ENCODE peak calls at places on chromosomes 2 and 18, in five cellular contexts. M is cardiac muscle cell, A is fibroblast of the aortic adventitia, Y is neural progenitor cell, V is BJ. F is an unnamed sample.

GRCh38 chr18:70453058-70453775 is 164.4 kb downstream of the SOCS6 start:
- DNase-seq in M (peak; percentile 84), A (no peak), Y (no peak), V (no peak), F (no peak)

GRCh38 chr2:84424152-84424551 is 34.9 kb downstream of the SUCLG1 start:
- DNase-seq in M (peak; percentile 38), A (peak; percentile 44), Y (no peak), V (no peak), F (no peak)

GRCh38 chr2:152549428-152549827 is 167.8 kb downstream of the PRPF40A start:
- DNase-seq in M (no peak), A (no peak), Y (no peak), V (no peak), F (no peak)

GRCh38 chr2:40384714-40385113 is 67.2 kb downstream of the SLC8A1 start:
- DNase-seq in M (peak; percentile 89), A (peak; percentile 92), Y (no peak), V (peak; percentile 58), F (no peak)

GRCh38 chr2:109466674-109467575 is 146.8 kb downstream of the SEPTIN10 start:
- DNase-seq in M (no peak), A (peak; percentile 34), Y (no peak), V (no peak), F (no peak)

GRCh38 chr2:10706033-10706432 is 15.4 kb upstream of the ATP6V1C2 start:
- DNase-seq in M (no peak), A (no peak), Y (no peak), V (no peak), F (no peak)

GRCh38 chr2:1603059-1603458 is 141.3 kb downstream of the PXDN start:
- DNase-seq in M (no peak), A (no peak), Y (no peak), V (no peak), F (no peak)

GRCh38 chr2:12113364-12113763 is 366.9 kb downstream of the LPIN1 start:
- DNase-seq in M (no peak), A (no peak), Y (no peak), V (no peak), F (no peak)

GRCh38 chr2:38474058-38474457 is 97.0 kb upstream of the ATL2 start:
- DNase-seq in M (peak; percentile 49), A (peak; percentile 25), Y (no peak), V (no peak), F (no peak)

GRCh38 chr18:78902795-78903435 is 76.7 kb upstream of the SALL3 start:
- DNase-seq in M (no peak), A (no peak), Y (no peak), V (no peak), F (no peak)

GRCh38 chr18:53567935-53568574 is 656.4 kb downstream of the MBD2 start:
- DNase-seq in M (peak; percentile 54), A (peak; percentile 52), Y (peak; percentile 57), V (peak; percentile 1), F (no peak)

GRCh38 chr2:207528980-207529329 is 807 bp upstream of the CREB1 start:
- DNase-seq in M (peak; percentile 50), A (peak; percentile 51), Y (no peak), V (no peak), F (no peak)

GRCh38 chr2:88638743-88639142 is 11.5 kb upstream of the EIF2AK3 start:
- DNase-seq in M (peak; percentile 40), A (peak; percentile 27), Y (no peak), V (no peak), F (no peak)

GRCh38 chr18:1648715-1649114 is 744.0 kb downstream of the ADCYAP1 start:
- DNase-seq in M (no peak), A (no peak), Y (no peak), V (no peak), F (no peak)

GRCh38 chr18:13496691-13497281 is 229.6 kb downstream of the FAM210A start:
- DNase-seq in M (no peak), A (no peak), Y (no peak), V (no peak), F (no peak)

GRCh38 chr2:135954020-135954628 is 31.3 kb downstream of the DARS1 start:
- DNase-seq in M (no peak), A (no peak), Y (no peak), V (no peak), F (no peak)

GRCh38 chr18:48989304-48990284 is 38.8 kb upstream of the SMAD7 start:
- DNase-seq in M (no peak), A (peak; percentile 40), Y (no peak), V (no peak), F (no peak)

GRCh38 chr2:169512525-169512924 is 3.0 kb downstream of the KLHL41 start:
- DNase-seq in M (no peak), A (no peak), Y (no peak), V (no peak), F (no peak)

GRCh38 chr2:7023542-7023941 is 106.3 kb downstream of the RNF144A start:
- DNase-seq in M (peak; percentile 76), A (peak; percentile 83), Y (no peak), V (no peak), F (no peak)

GRCh38 chr2:238785528-238785860 is 62.4 kb upstream of the TWIST2 start:
- DNase-seq in M (no peak), A (no peak), Y (no peak), V (no peak), F (no peak)

GRCh38 chr2:240564191-240564570 is 4.0 kb downstream of the DUSP28 start:
- DNase-seq in M (no peak), A (no peak), Y (no peak), V (no peak), F (no peak)

GRCh38 chr2:105515581-105516415 is 116.9 kb upstream of the FHL2 start:
- DNase-seq in M (no peak), A (no peak), Y (no peak), V (no peak), F (no peak)

GRCh38 chr2:95062716-95063400 is 37.4 kb downstream of the MAL start:
- DNase-seq in M (no peak), A (no peak), Y (no peak), V (no peak), F (no peak)

GRCh38 chr18:60146220-60146960 is 226.2 kb downstream of the MC4R start:
- DNase-seq in M (no peak), A (peak; percentile 7), Y (no peak), V (no peak), F (no peak)

GRCh38 chr2:16400127-16400623 is 265.5 kb downstream of the CYRIA start:
- DNase-seq in M (no peak), A (no peak), Y (no peak), V (no peak), F (no peak)

GRCh38 chr2:236895497-236895896 is 190.2 kb upstream of the COPS8 start:
- DNase-seq in M (no peak), A (no peak), Y (no peak), V (no peak), F (no peak)
- TF ChIP-seq CTCF in M (no peak), A (no peak), Y (no peak), V (no peak), F (no peak)

DNA sequence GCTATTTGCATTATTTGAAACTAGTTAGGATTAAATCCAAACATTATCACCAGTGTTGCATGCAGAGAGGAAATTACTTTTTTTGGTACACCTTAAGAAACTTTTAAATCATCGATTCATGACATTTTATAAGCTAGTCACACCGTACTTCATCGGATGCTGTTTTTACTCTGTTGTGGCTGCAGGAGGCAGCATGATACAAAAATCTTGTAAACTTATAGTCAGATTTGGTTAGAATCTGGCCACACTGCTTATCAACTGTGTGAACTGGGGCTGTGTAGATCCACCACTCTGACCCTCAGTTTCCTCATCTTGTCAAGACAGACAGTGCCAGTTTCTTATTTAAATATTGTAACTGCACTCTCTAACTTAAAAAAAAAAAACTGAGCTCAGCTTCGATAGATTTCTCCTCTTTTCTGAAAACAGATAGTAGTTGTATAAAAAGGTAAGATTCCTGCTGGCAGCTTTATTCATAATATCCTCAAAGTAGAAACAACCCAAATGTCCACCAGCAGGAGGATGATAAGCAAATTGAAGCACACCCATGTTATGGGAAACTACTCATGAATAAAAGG is 77.8 kb downstream of the RAPGEF4 start:
- DNase-seq in M (peak; percentile 68), A (peak; percentile 59), Y (no peak), V (no peak), F (no peak)
- TF ChIP-seq CTCF in M (peak; percentile 64), A (peak; percentile 58), Y (peak; percentile 44), V (peak; percentile 60), F (no peak)

DNA sequence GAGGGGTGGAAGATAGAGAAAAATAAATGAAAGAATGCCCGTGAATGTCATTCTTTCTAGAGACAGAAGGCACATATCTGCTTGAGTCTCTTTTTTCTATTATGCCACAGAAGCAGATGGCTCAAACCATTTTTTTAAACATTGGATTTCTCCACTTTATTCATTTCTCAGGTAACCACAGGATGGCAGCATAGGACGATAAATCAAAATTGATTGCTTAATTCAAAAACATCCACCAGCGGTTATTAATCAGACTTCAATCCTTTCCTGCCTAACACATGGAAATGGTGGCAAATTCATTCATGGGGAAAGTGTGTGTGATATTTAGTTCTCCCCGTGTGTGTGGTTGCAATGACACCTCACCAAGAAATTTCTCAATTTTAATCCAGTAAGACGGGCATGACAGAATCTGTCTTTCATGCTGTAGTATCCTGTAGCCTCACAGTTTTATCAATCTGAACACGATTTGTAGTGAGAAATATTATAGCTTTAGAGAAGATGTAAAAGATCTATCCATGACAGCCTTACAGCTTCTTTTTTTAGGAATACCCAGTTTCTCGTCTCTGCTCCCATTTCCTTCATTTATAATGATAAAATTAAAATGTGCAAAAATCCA is 72.2 kb downstream of the DSC3 start:
- DNase-seq in M (peak; percentile 54), A (peak; percentile 18), Y (peak; percentile 33), V (no peak), F (no peak)
- TF ChIP-seq CTCF in M (peak; percentile 30), A (no peak), Y (peak; percentile 60), V (no peak), F (peak; percentile 39)

GRCh38 chr2:47264183-47264582 is 109.1 kb upstream of the STPG4 start:
- DNase-seq in M (no peak), A (no peak), Y (peak; percentile 41), V (no peak), F (no peak)
- TF ChIP-seq CTCF in M (no peak), A (no peak), Y (peak; percentile 44), V (no peak), F (no peak)

GRCh38 chr18:26963292-26963691 is 97.8 kb upstream of the AQP4 start:
- DNase-seq in M (peak; percentile 13), A (peak; percentile 13), Y (no peak), V (no peak), F (no peak)
- TF ChIP-seq CTCF in M (peak; percentile 24), A (peak; percentile 5), Y (peak; percentile 47), V (no peak), F (no peak)

GRCh38 chr2:205297846-205298245 is 384.5 kb upstream of the NRP2 start:
- DNase-seq in M (no peak), A (no peak), Y (no peak), V (no peak), F (no peak)
- TF ChIP-seq CTCF in M (no peak), A (no peak), Y (no peak), V (no peak), F (no peak)

DNA sequence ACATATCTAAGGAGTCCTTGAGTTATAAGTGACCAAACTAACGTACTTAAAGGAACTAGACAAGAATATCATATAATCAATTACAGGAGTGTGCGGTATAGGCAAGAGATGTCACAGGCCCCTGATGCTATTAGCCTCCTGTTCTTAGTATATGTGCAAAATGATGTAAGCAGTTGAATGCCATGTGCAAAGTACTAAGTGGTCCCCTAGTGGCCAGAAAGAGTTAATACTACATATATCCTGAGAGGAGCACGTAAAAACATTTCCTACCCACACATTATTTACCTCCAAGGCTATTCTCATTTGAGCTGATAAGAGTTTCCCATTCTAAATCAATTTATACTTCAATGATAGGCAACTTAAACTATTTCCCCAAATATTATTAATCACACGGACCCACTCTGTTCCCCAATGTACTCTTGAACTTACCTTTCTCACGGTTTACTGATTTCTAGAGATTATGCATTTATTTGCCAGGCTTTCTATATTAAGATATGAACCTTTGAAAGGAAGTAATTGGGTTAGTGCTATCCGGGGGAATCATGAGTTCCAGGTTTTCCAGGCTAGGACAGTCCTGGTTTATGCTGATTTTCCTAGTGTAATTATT is 158.0 kb upstream of the KLHL14 start:
- DNase-seq in M (peak; percentile 68), A (peak; percentile 68), Y (peak; percentile 49), V (no peak), F (no peak)
- TF ChIP-seq CTCF in M (peak; percentile 74), A (peak; percentile 75), Y (peak; percentile 73), V (peak; percentile 39), F (peak; percentile 82)

F was measured in glutamatergic neuron.